ENCODE peak calls at places on chromosomes 2 and 18, in ten cellular contexts. F is HCT116, H is thoracic aorta, S is cardiac muscle cell, M is stomach, N is transverse colon, O is Peyer's patch, E is ovary, Z is neural progenitor cell, T is left lung. G is an unnamed sample. For H3K4me1, the result is how much of the 10 kb centered on the place peaks cover.

GRCh38 chr2:197195591-197195990 is 115.0 kb downstream of the ANKRD44 start:
- DNase-seq in F (no peak), H (no peak), S (no peak), M (no peak), N (no peak), O (no peak), E (no peak), Z (no peak), T (no peak), G (no peak)

GRCh38 chr2:95260028-95261023 is 13.9 kb upstream of the PROM2 start:
- DNase-seq in F (no peak), H (no peak), S (peak), M (peak), N (no peak), O (no peak), E (no peak), Z (no peak), T (peak), G (no peak)

GRCh38 chr2:195830968-195831810 is 174.2 kb downstream of the SLC39A10 start:
- DNase-seq in F (no peak), H (no peak), S (no peak), M (no peak), N (no peak), O (no peak), E (no peak), Z (peak), T (no peak), G (no peak)

GRCh38 chr2:10777842-10778723 is 34.5 kb downstream of the PDIA6 start:
- DNase-seq in F (no peak), H (no peak), S (no peak), M (peak), N (no peak), O (no peak), E (no peak), Z (no peak), T (no peak), G (peak)

GRCh38 chr2:229910147-229910831 is 11.5 kb downstream of the TRIP12 start:
- DNase-seq in F (no peak), H (no peak), S (no peak), M (no peak), N (no peak), O (no peak), E (no peak), Z (no peak), T (no peak), G (no peak)

GRCh38 chr2:69724540-69725159 is 17.3 kb upstream of the ANXA4 start:
- DNase-seq in F (peak), H (peak), S (peak), M (peak), N (peak), O (peak), E (peak), Z (peak), T (peak), G (peak)

GRCh38 chr2:172095146-172095904 is 7.4 kb downstream of the DLX2 start:
- DNase-seq in F (no peak), H (no peak), S (peak), M (peak), N (peak), O (peak), E (no peak), Z (peak), T (no peak), G (peak)

GRCh38 chr2:137846993-137847392 is 117.3 kb upstream of the HNMT start:
- DNase-seq in F (no peak), H (no peak), S (no peak), M (no peak), N (no peak), O (no peak), E (no peak), Z (no peak), T (no peak), G (no peak)

GRCh38 chr2:233288663-233289062 is 19.0 kb upstream of the SAG start:
- DNase-seq in F (no peak), H (no peak), S (no peak), M (no peak), N (no peak), O (no peak), E (no peak), Z (peak), T (no peak), G (no peak)

GRCh38 chr18:8373486-8373885 is 235.8 kb upstream of the RAB12 start:
- DNase-seq in F (no peak), H (no peak), S (no peak), M (no peak), N (no peak), O (no peak), E (no peak), Z (no peak), T (no peak), G (no peak)

GRCh38 chr2:201358684-201359083 is 1.5 kb upstream of the FLACC1 start:
- DNase-seq in F (peak), H (no peak), S (peak), M (no peak), N (no peak), O (no peak), E (no peak), Z (no peak), T (no peak), G (no peak)

GRCh38 chr18:28159055-28159454 is 17.9 kb downstream of the CDH2 start:
- DNase-seq in F (no peak), H (no peak), S (no peak), M (no peak), N (no peak), O (no peak), E (no peak), Z (no peak), T (no peak), G (no peak)

GRCh38 chr2:121596221-121597080 is 52.8 kb downstream of the CLASP1 start:
- DNase-seq in F (peak), H (no peak), S (peak), M (no peak), N (peak), O (peak), E (peak), Z (peak), T (peak), G (peak)

GRCh38 chr2:102915128-102915527 is 153.3 kb downstream of the TMEM182 start:
- DNase-seq in F (peak), H (no peak), S (peak), M (no peak), N (no peak), O (no peak), E (no peak), Z (no peak), T (no peak), G (no peak)

GRCh38 chr18:56221195-56222065 is 417.0 kb downstream of the TXNL1 start:
- DNase-seq in F (no peak), H (no peak), S (no peak), M (no peak), N (no peak), O (no peak), E (no peak), Z (no peak), T (no peak), G (peak)

GRCh38 chr2:234483568-234484251 is 13.2 kb downstream of the ARL4C start:
- DNase-seq in F (no peak), H (no peak), S (peak), M (no peak), N (peak), O (peak), E (no peak), Z (peak), T (no peak), G (no peak)

GRCh38 chr18:40902436-40902835 is 1052.6 kb upstream of the PIK3C3 start:
- DNase-seq in F (no peak), H (no peak), S (no peak), M (no peak), N (no peak), O (no peak), E (no peak), Z (no peak), T (no peak), G (no peak)

GRCh38 chr2:79887747-79888374 is 375.0 kb downstream of the CTNNA2 start:
- DNase-seq in F (peak), H (no peak), S (peak), M (no peak), N (no peak), O (no peak), E (no peak), Z (peak), T (no peak), G (no peak)

GRCh38 chr18:56756971-56757370 is 105.8 kb downstream of the WDR7 start:
- DNase-seq in F (no peak), H (no peak), S (peak), M (no peak), N (no peak), O (no peak), E (no peak), Z (no peak), T (peak), G (no peak)

GRCh38 chr2:196233033-196233807 is 61.8 kb upstream of the STK17B start:
- DNase-seq in F (peak), H (no peak), S (peak), M (peak), N (peak), O (no peak), E (no peak), Z (no peak), T (no peak), G (peak)

GRCh38 chr2:50444286-50444685 is 587.6 kb downstream of the NRXN1 start:
- DNase-seq in F (no peak), H (no peak), S (no peak), M (no peak), N (no peak), O (no peak), E (no peak), Z (no peak), T (no peak), G (no peak)

GRCh38 chr2:102418421-102418961 is 4.5 kb upstream of the IL18RAP start:
- DNase-seq in F (no peak), H (no peak), S (peak), M (no peak), N (no peak), O (no peak), E (no peak), Z (no peak), T (no peak), G (no peak)

GRCh38 chr2:153871231-153872221 is at the start of gene GALNT13:
- DNase-seq in F (no peak), H (no peak), S (peak), M (no peak), N (no peak), O (no peak), E (no peak), Z (peak), T (peak), G (peak)

GRCh38 chr18:31099490-31100230 is 2.6 kb downstream of the DSC2 start:
- DNase-seq in F (no peak), H (no peak), S (no peak), M (no peak), N (peak), O (no peak), E (no peak), Z (no peak), T (no peak), G (no peak)

GRCh38 chr2:64202206-64202864 is 58.1 kb upstream of the PELI1 start:
- DNase-seq in F (no peak), H (no peak), S (peak), M (no peak), N (no peak), O (no peak), E (no peak), Z (no peak), T (no peak), G (no peak)

GRCh38 chr18:5520464-5520863 is 23.3 kb downstream of the EPB41L3 start:
- DNase-seq in F (no peak), H (no peak), S (no peak), M (no peak), N (no peak), O (no peak), E (no peak), Z (no peak), T (no peak), G (no peak)

GRCh38 chr18:26386002-26386401 is 159.8 kb downstream of the TAF4B start:
- DNase-seq in F (no peak), H (no peak), S (peak), M (no peak), N (no peak), O (no peak), E (peak), Z (no peak), T (no peak), G (no peak)

GRCh38 chr2:25639131-25639530 is 34.2 kb downstream of the DTNB start:
- DNase-seq in F (no peak), H (no peak), S (no peak), M (no peak), N (no peak), O (no peak), E (no peak), Z (no peak), T (no peak), G (no peak)

GRCh38 chr18:12989397-12990127 is 1.6 kb upstream of the CEP192 start:
- DNase-seq in F (no peak), H (no peak), S (no peak), M (no peak), N (no peak), O (no peak), E (no peak), Z (no peak), T (no peak), G (no peak)

GRCh38 chr18:80250740-80251364 is 3.5 kb upstream of the PARD6G start:
- DNase-seq in F (no peak), H (no peak), S (no peak), M (no peak), N (no peak), O (no peak), E (no peak), Z (no peak), T (no peak), G (no peak)

GRCh38 chr2:20541305-20541640 is 94.4 kb downstream of the RHOB start:
- DNase-seq in F (no peak), H (no peak), S (no peak), M (no peak), N (no peak), O (no peak), E (no peak), Z (no peak), T (no peak), G (no peak)

GRCh38 chr2:148794558-148794957 is 80.5 kb upstream of the KIF5C start:
- DNase-seq in F (no peak), H (no peak), S (peak), M (no peak), N (no peak), O (no peak), E (no peak), Z (no peak), T (no peak), G (no peak)

GRCh38 chr2:242038166-242038927 is 168.8 kb downstream of the RTP5 start:
- DNase-seq in F (no peak), H (no peak), S (no peak), M (peak), N (no peak), O (no peak), E (no peak), Z (no peak), T (no peak), G (no peak)

GRCh38 chr2:177393824-177394614 is 1.4 kb downstream of the AGPS start:
- DNase-seq in F (no peak), H (no peak), S (no peak), M (no peak), N (no peak), O (no peak), E (no peak), Z (no peak), T (no peak), G (no peak)

GRCh38 chr2:121319941-121320340 is 34.9 kb upstream of the TFCP2L1 start:
- DNase-seq in F (no peak), H (no peak), S (no peak), M (no peak), N (no peak), O (no peak), E (no peak), Z (no peak), T (no peak), G (no peak)

DNA sequence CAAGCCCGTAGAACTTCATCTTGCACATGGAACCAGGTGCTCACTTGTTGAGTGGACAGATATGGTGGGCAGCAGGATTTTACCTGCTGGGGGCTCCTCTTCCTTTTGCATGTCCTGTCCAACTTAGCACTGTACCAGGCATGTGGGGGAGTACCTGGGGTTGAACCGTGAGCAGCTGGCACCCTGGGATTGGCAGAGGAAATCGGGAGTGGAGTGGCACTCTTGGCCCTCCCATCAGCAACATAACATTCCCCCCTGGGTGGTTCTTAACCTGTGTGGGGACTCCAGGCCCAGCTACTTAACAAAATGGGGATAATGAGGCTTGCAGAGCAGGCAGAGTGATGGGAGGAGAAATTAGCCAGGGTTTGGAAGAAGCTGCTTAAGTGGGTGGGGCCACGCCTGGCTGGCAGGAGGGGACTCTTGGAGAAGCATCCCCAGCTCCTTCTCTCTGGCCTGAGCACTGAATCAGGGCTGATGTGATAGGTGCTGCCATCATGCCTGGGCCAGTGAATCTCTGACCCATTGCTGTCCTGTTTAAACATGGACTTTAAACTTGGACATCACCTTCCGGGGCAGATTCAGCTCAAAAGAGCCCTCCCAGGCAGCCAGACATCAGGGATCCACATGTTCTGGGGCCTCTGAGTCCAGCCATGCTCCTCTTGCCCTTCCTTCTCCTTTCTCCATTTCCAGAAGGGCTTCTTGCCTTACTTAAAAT is 15.5 kb downstream of the FOSL2 start:
- DNase-seq in F (no peak), H (no peak), S (no peak), M (no peak), N (no peak), O (no peak), E (no peak), Z (no peak), T (peak), G (no peak)
- H3K4me1 ChIP-seq in F (under half), H (half or more), S (under half), M (half or more), N (half or more), O (under half), E (under half), Z (under half), T (under half), G (under half)

GRCh38 chr2:12434609-12435008 is 282.1 kb upstream of the TRIB2 start:
- DNase-seq in F (no peak), H (no peak), S (no peak), M (no peak), N (no peak), O (no peak), E (no peak), Z (no peak), T (no peak), G (no peak)

GRCh38 chr2:12430036-12430795 is 286.5 kb upstream of the TRIB2 start:
- DNase-seq in F (no peak), H (no peak), S (peak), M (no peak), N (no peak), O (no peak), E (no peak), Z (no peak), T (no peak), G (no peak)

GRCh38 chr2:12433641-12433990 is 283.1 kb upstream of the TRIB2 start:
- DNase-seq in F (no peak), H (no peak), S (no peak), M (peak), N (no peak), O (no peak), E (no peak), Z (no peak), T (no peak), G (peak)

GRCh38 chr2:12436483-12436882 is 280.3 kb upstream of the TRIB2 start:
- DNase-seq in F (no peak), H (no peak), S (no peak), M (no peak), N (no peak), O (no peak), E (no peak), Z (no peak), T (no peak), G (no peak)

GRCh38 chr2:12432985-12433640 is 283.6 kb upstream of the TRIB2 start:
- DNase-seq in F (no peak), H (no peak), S (no peak), M (no peak), N (no peak), O (no peak), E (no peak), Z (no peak), T (no peak), G (no peak)
- TF ChIP-seq CTCF in F (no peak), H (no peak), S (no peak), M (no peak), N (no peak), O (no peak), E (no peak), Z (no peak), T (no peak), G (no peak)

GRCh38 chr2:227853204-227853629 is 18.2 kb upstream of the DAW1 start:
- DNase-seq in F (no peak), H (peak), S (peak), M (no peak), N (no peak), O (no peak), E (no peak), Z (no peak), T (no peak), G (no peak)

GRCh38 chr2:227848586-227848985 is 22.8 kb upstream of the DAW1 start:
- DNase-seq in F (no peak), H (no peak), S (no peak), M (no peak), N (peak), O (no peak), E (no peak), Z (no peak), T (no peak), G (no peak)

GRCh38 chr2:227846831-227847230 is 24.6 kb upstream of the DAW1 start:
- DNase-seq in F (no peak), H (no peak), S (no peak), M (no peak), N (no peak), O (no peak), E (no peak), Z (no peak), T (no peak), G (no peak)

GRCh38 chr2:227848146-227848545 is 23.3 kb upstream of the DAW1 start:
- DNase-seq in F (no peak), H (no peak), S (no peak), M (no peak), N (no peak), O (no peak), E (no peak), Z (no peak), T (no peak), G (no peak)

GRCh38 chr2:227849906-227850305 is 21.5 kb upstream of the DAW1 start:
- DNase-seq in F (no peak), H (no peak), S (no peak), M (no peak), N (no peak), O (no peak), E (no peak), Z (no peak), T (no peak), G (no peak)
- H3K27ac ChIP-seq in F (no peak), H (no peak), S (no peak), M (no peak), N (no peak), O (no peak), E (no peak), Z (no peak), T (no peak), G (no peak)

GRCh38 chr2:28394331-28394877 is 1.7 kb downstream of the FOSL2 start:
- DNase-seq in F (no peak), H (no peak), S (peak), M (peak), N (peak), O (no peak), E (peak), Z (no peak), T (peak), G (peak)
- H3K4me1 ChIP-seq in F (under half), H (under half), S (under half), M (under half), N (under half), O (under half), E (under half), Z (under half), T (under half), G (under half)

DNA sequence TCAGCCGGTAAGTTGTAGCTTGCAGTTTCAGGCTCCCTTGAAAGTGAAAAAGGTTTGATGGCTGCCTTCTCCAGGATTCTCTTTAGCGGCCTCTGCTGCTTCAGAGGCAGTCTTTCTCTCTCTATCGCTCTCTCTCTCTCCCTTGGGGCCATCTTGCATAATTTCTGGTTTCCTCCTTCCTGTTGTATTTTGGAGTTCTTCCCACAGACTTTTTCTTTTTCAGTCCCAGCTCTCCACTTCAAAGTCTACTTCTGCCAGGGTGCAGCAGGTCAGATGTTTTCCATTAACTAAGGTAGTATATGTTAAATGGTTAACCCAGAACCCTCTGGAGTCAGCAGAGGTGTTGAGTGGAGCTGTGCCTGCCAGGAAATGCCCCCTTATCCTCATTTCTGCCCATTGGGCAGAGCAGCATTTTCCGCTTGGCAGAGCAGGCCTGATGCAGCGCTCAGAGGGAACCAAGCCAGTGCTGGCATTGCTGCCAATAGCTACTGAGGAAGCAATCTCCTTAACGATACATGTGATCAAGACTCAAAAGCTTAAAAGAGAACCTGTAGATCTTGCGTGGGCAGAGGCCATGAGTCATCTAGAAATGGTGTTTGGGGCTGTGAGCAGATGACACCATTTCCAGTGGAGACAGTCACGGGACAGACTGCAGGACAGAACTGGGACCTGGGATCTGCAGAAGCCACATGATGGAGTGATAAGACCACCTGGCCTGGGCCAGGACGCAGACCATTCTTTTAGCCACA is 20.8 kb downstream of the DBI start:
- DNase-seq in F (no peak), H (no peak), S (peak), M (peak), N (peak), O (no peak), E (peak), Z (no peak), T (peak), G (peak)
- TF ChIP-seq CTCF in F (no peak), H (no peak), S (peak), M (no peak), N (no peak), O (peak), E (no peak), Z (no peak), T (no peak), G (no peak)

GRCh38 chr18:76522104-76522503 is 27.1 kb upstream of the ZNF516 start:
- DNase-seq in F (no peak), H (no peak), S (no peak), M (no peak), N (no peak), O (no peak), E (peak), Z (peak), T (no peak), G (no peak)
- H3K27ac ChIP-seq in F (no peak), H (no peak), S (no peak), M (no peak), N (no peak), O (peak), E (peak), Z (no peak), T (no peak), G (no peak)

G was measured in pancreas.